ENCODE peak calls at places on chromosomes 2 and 18, in six cellular contexts. One of them, this sample, is unnamed.

GRCh38 chr2:145832681-145833080 is 1312.8 kb upstream of the ZEB2 start:
- DNase-seq in tibial artery: no peak
- DNase-seq in tibial nerve: no peak
- DNase-seq in epithelial cell of esophagus: no peak
- DNase-seq in chondrocyte: no peak
- DNase-seq in endothelial cell: no peak
- DNase-seq in this sample: no peak

GRCh38 chr2:170523506-170523905 is 191.6 kb upstream of the SP5 start:
- DNase-seq in epithelial cell of esophagus: no peak
- DNase-seq in endothelial cell: no peak
- DNase-seq in tibial artery: no peak
- DNase-seq in tibial nerve: no peak
- DNase-seq in chondrocyte: no peak
- DNase-seq in this sample: no peak

GRCh38 chr2:14633031-14633430 is 514 bp downstream of the LRATD1 start:
- DNase-seq in chondrocyte: no peak
- DNase-seq in tibial nerve: no peak
- DNase-seq in tibial artery: no peak
- DNase-seq in endothelial cell: peak
- DNase-seq in epithelial cell of esophagus: peak
- DNase-seq in this sample: peak

GRCh38 chr2:37349376-37349775 is 4.9 kb downstream of the QPCT start:
- DNase-seq in endothelial cell: no peak
- DNase-seq in epithelial cell of esophagus: no peak
- DNase-seq in tibial nerve: no peak
- DNase-seq in tibial artery: no peak
- DNase-seq in chondrocyte: no peak
- DNase-seq in this sample: no peak

GRCh38 chr2:6186332-6187100 is 494.3 kb downstream of the SOX11 start:
- DNase-seq in tibial artery: no peak
- DNase-seq in epithelial cell of esophagus: peak
- DNase-seq in endothelial cell: no peak
- DNase-seq in chondrocyte: no peak
- DNase-seq in tibial nerve: no peak
- DNase-seq in this sample: no peak

GRCh38 chr2:160306985-160307384 is 106.9 kb upstream of the ITGB6 start:
- DNase-seq in chondrocyte: no peak
- DNase-seq in endothelial cell: no peak
- DNase-seq in epithelial cell of esophagus: no peak
- DNase-seq in tibial nerve: no peak
- DNase-seq in tibial artery: peak
- DNase-seq in this sample: peak

GRCh38 chr2:171566099-171566498 is 43.8 kb downstream of the CYBRD1 start:
- DNase-seq in tibial artery: no peak
- DNase-seq in endothelial cell: no peak
- DNase-seq in epithelial cell of esophagus: no peak
- DNase-seq in chondrocyte: no peak
- DNase-seq in tibial nerve: no peak
- DNase-seq in this sample: no peak

GRCh38 chr2:104804148-104804890 is 49.6 kb upstream of the POU3F3 start:
- DNase-seq in tibial artery: no peak
- DNase-seq in chondrocyte: no peak
- DNase-seq in endothelial cell: no peak
- DNase-seq in tibial nerve: no peak
- DNase-seq in epithelial cell of esophagus: no peak
- DNase-seq in this sample: no peak

GRCh38 chr18:58862851-58863538 is 1.7 kb upstream of the ZNF532 start:
- DNase-seq in endothelial cell: peak
- DNase-seq in chondrocyte: no peak
- DNase-seq in tibial artery: no peak
- DNase-seq in tibial nerve: no peak
- DNase-seq in epithelial cell of esophagus: peak
- DNase-seq in this sample: peak

GRCh38 chr2:21812766-21813165 is 689.0 kb downstream of the TDRD15 start:
- DNase-seq in tibial nerve: no peak
- DNase-seq in tibial artery: no peak
- DNase-seq in epithelial cell of esophagus: no peak
- DNase-seq in chondrocyte: no peak
- DNase-seq in endothelial cell: peak
- DNase-seq in this sample: no peak

GRCh38 chr2:143300531-143300930 is 171.3 kb downstream of the ARHGAP15 start:
- DNase-seq in tibial artery: no peak
- DNase-seq in chondrocyte: no peak
- DNase-seq in endothelial cell: no peak
- DNase-seq in tibial nerve: no peak
- DNase-seq in epithelial cell of esophagus: peak
- DNase-seq in this sample: no peak

GRCh38 chr18:49098386-49098785 is 147.6 kb upstream of the SMAD7 start:
- DNase-seq in tibial nerve: no peak
- DNase-seq in endothelial cell: no peak
- DNase-seq in tibial artery: no peak
- DNase-seq in chondrocyte: no peak
- DNase-seq in epithelial cell of esophagus: no peak
- DNase-seq in this sample: no peak

GRCh38 chr2:112684415-112684775 is 36.4 kb upstream of the NT5DC4 start:
- DNase-seq in endothelial cell: no peak
- DNase-seq in chondrocyte: no peak
- DNase-seq in tibial nerve: no peak
- DNase-seq in epithelial cell of esophagus: no peak
- DNase-seq in tibial artery: no peak
- DNase-seq in this sample: no peak

GRCh38 chr2:161586517-161587167 is 37.6 kb upstream of the SLC4A10 start:
- DNase-seq in tibial nerve: no peak
- DNase-seq in epithelial cell of esophagus: peak
- DNase-seq in endothelial cell: no peak
- DNase-seq in tibial artery: no peak
- DNase-seq in chondrocyte: no peak
- DNase-seq in this sample: no peak

GRCh38 chr2:5315512-5315911 is 376.7 kb upstream of the SOX11 start:
- DNase-seq in endothelial cell: no peak
- DNase-seq in tibial nerve: no peak
- DNase-seq in tibial artery: no peak
- DNase-seq in epithelial cell of esophagus: no peak
- DNase-seq in chondrocyte: no peak
- DNase-seq in this sample: no peak

GRCh38 chr2:16553222-16553621 is 112.4 kb downstream of the CYRIA start:
- DNase-seq in epithelial cell of esophagus: peak
- DNase-seq in tibial nerve: no peak
- DNase-seq in endothelial cell: peak
- DNase-seq in tibial artery: peak
- DNase-seq in chondrocyte: no peak
- DNase-seq in this sample: peak

GRCh38 chr2:162123806-162124758 is 28.0 kb downstream of the GCG start:
- DNase-seq in tibial artery: no peak
- DNase-seq in endothelial cell: no peak
- DNase-seq in chondrocyte: no peak
- DNase-seq in tibial nerve: no peak
- DNase-seq in epithelial cell of esophagus: peak
- DNase-seq in this sample: no peak

GRCh38 chr2:206556357-206556949 is 85.8 kb upstream of the FAM237A start:
- DNase-seq in endothelial cell: peak
- DNase-seq in tibial nerve: no peak
- DNase-seq in tibial artery: no peak
- DNase-seq in chondrocyte: no peak
- DNase-seq in epithelial cell of esophagus: peak
- DNase-seq in this sample: no peak

GRCh38 chr2:32360416-32360815 is 3.6 kb downstream of the BIRC6 start:
- DNase-seq in tibial nerve: no peak
- DNase-seq in chondrocyte: no peak
- DNase-seq in tibial artery: no peak
- DNase-seq in endothelial cell: no peak
- DNase-seq in epithelial cell of esophagus: peak
- DNase-seq in this sample: no peak

GRCh38 chr2:14975401-14975800 is 342.9 kb downstream of the LRATD1 start:
- DNase-seq in chondrocyte: no peak
- DNase-seq in tibial artery: no peak
- DNase-seq in endothelial cell: no peak
- DNase-seq in epithelial cell of esophagus: peak
- DNase-seq in tibial nerve: no peak
- DNase-seq in this sample: no peak

GRCh38 chr2:58638256-58638795 is 397.2 kb upstream of the FANCL start:
- DNase-seq in tibial nerve: no peak
- DNase-seq in endothelial cell: no peak
- DNase-seq in tibial artery: no peak
- DNase-seq in epithelial cell of esophagus: peak
- DNase-seq in chondrocyte: no peak
- DNase-seq in this sample: no peak

GRCh38 chr18:35747894-35748472 is 166.4 kb downstream of the GALNT1 start:
- DNase-seq in tibial nerve: no peak
- DNase-seq in endothelial cell: no peak
- DNase-seq in epithelial cell of esophagus: no peak
- DNase-seq in tibial artery: no peak
- DNase-seq in chondrocyte: no peak
- DNase-seq in this sample: no peak

GRCh38 chr2:240933966-240934700 is 28.0 kb downstream of the CROCC2 start:
- DNase-seq in tibial nerve: peak
- DNase-seq in endothelial cell: no peak
- DNase-seq in tibial artery: no peak
- DNase-seq in epithelial cell of esophagus: no peak
- DNase-seq in chondrocyte: peak
- DNase-seq in this sample: peak

GRCh38 chr2:79235135-79235534 is 75.6 kb upstream of the REG3A start:
- DNase-seq in tibial artery: no peak
- DNase-seq in tibial nerve: no peak
- DNase-seq in chondrocyte: no peak
- DNase-seq in endothelial cell: peak
- DNase-seq in epithelial cell of esophagus: no peak
- DNase-seq in this sample: no peak
- TF ChIP-seq CTCF in tibial artery: no peak
- TF ChIP-seq CTCF in tibial nerve: no peak
- TF ChIP-seq CTCF in chondrocyte: peak
- TF ChIP-seq CTCF in endothelial cell: peak
- TF ChIP-seq CTCF in epithelial cell of esophagus: no peak
- TF ChIP-seq CTCF in this sample: no peak

GRCh38 chr2:9536504-9536903 is 19.1 kb downstream of the ADAM17 start:
- DNase-seq in chondrocyte: no peak
- DNase-seq in endothelial cell: no peak
- DNase-seq in tibial artery: no peak
- DNase-seq in tibial nerve: no peak
- DNase-seq in epithelial cell of esophagus: no peak
- DNase-seq in this sample: no peak
- TF ChIP-seq CTCF in chondrocyte: no peak
- TF ChIP-seq CTCF in endothelial cell: no peak
- TF ChIP-seq CTCF in tibial artery: no peak
- TF ChIP-seq CTCF in tibial nerve: no peak
- TF ChIP-seq CTCF in epithelial cell of esophagus: no peak
- TF ChIP-seq CTCF in this sample: no peak

GRCh38 chr2:212526059-212526458 is 12.5 kb downstream of the ERBB4 start:
- DNase-seq in tibial artery: no peak
- DNase-seq in endothelial cell: no peak
- DNase-seq in epithelial cell of esophagus: no peak
- DNase-seq in chondrocyte: no peak
- DNase-seq in tibial nerve: no peak
- DNase-seq in this sample: no peak

GRCh38 chr2:212517693-212518092 is 20.9 kb downstream of the ERBB4 start:
- DNase-seq in tibial nerve: no peak
- DNase-seq in endothelial cell: no peak
- DNase-seq in chondrocyte: no peak
- DNase-seq in tibial artery: no peak
- DNase-seq in epithelial cell of esophagus: no peak
- DNase-seq in this sample: no peak

GRCh38 chr2:212523756-212524155 is 14.8 kb downstream of the ERBB4 start:
- DNase-seq in tibial nerve: no peak
- DNase-seq in epithelial cell of esophagus: no peak
- DNase-seq in chondrocyte: no peak
- DNase-seq in endothelial cell: no peak
- DNase-seq in tibial artery: no peak
- DNase-seq in this sample: no peak

DNA sequence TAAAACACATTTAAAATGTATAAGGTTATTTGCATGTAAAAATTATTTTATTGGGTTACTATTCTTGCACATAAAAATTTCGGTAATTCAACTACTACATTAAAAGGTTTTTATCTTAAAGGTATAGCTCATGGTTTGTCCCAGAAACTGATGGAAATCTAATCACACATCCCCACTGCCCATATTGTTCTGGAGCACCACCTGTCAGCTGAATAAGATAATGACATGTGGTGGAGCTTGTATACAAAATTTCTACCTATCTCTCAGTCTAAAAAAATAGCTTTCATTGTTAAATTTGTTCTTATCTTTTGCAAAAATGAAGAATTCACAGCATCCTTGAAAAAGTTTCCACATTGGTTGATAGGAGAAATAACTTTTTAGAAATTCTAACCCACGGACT is 18.3 kb downstream of the ERBB4 start:
- DNase-seq in tibial artery: no peak
- DNase-seq in epithelial cell of esophagus: peak
- DNase-seq in tibial nerve: no peak
- DNase-seq in endothelial cell: no peak
- DNase-seq in chondrocyte: no peak
- DNase-seq in this sample: no peak
- TF ChIP-seq CTCF in tibial artery: peak
- TF ChIP-seq CTCF in epithelial cell of esophagus: peak
- TF ChIP-seq CTCF in tibial nerve: peak
- TF ChIP-seq CTCF in endothelial cell: no peak
- TF ChIP-seq CTCF in chondrocyte: peak
- TF ChIP-seq CTCF in this sample: no peak

GRCh38 chr2:101776172-101777043 is 78.9 kb downstream of the MAP4K4 start:
- DNase-seq in tibial artery: no peak
- DNase-seq in tibial nerve: no peak
- DNase-seq in endothelial cell: peak
- DNase-seq in chondrocyte: no peak
- DNase-seq in epithelial cell of esophagus: no peak
- DNase-seq in this sample: no peak
- TF ChIP-seq CTCF in tibial artery: peak
- TF ChIP-seq CTCF in tibial nerve: peak
- TF ChIP-seq CTCF in endothelial cell: no peak
- TF ChIP-seq CTCF in chondrocyte: peak
- TF ChIP-seq CTCF in epithelial cell of esophagus: peak
- TF ChIP-seq CTCF in this sample: no peak

GRCh38 chr18:57116598-57117132 is 30.2 kb upstream of the BOD1L2 start:
- DNase-seq in tibial artery: no peak
- DNase-seq in chondrocyte: no peak
- DNase-seq in tibial nerve: no peak
- DNase-seq in endothelial cell: no peak
- DNase-seq in epithelial cell of esophagus: no peak
- DNase-seq in this sample: no peak

GRCh38 chr18:57122906-57123510 is 23.9 kb upstream of the BOD1L2 start:
- DNase-seq in epithelial cell of esophagus: no peak
- DNase-seq in tibial nerve: no peak
- DNase-seq in tibial artery: no peak
- DNase-seq in chondrocyte: no peak
- DNase-seq in endothelial cell: no peak
- DNase-seq in this sample: no peak

GRCh38 chr18:57125627-57126026 is 21.3 kb upstream of the BOD1L2 start:
- DNase-seq in tibial nerve: no peak
- DNase-seq in tibial artery: no peak
- DNase-seq in epithelial cell of esophagus: no peak
- DNase-seq in chondrocyte: no peak
- DNase-seq in endothelial cell: no peak
- DNase-seq in this sample: no peak

GRCh38 chr18:57121542-57122112 is 25.3 kb upstream of the BOD1L2 start:
- DNase-seq in epithelial cell of esophagus: no peak
- DNase-seq in tibial artery: no peak
- DNase-seq in tibial nerve: no peak
- DNase-seq in chondrocyte: no peak
- DNase-seq in endothelial cell: peak
- DNase-seq in this sample: no peak
- TF ChIP-seq CTCF in epithelial cell of esophagus: no peak
- TF ChIP-seq CTCF in tibial artery: no peak
- TF ChIP-seq CTCF in tibial nerve: no peak
- TF ChIP-seq CTCF in chondrocyte: no peak
- TF ChIP-seq CTCF in endothelial cell: peak
- TF ChIP-seq CTCF in this sample: no peak